ENCODE peak calls at places on chromosomes 1 and 21, in ten cellular contexts. J is T-helper 1 cell; R is stimulated activated CD4-positive, alpha-beta T cell treated with anti-CD3 and anti-CD28 coated beads, Interleukin-12 subunit alpha, Interleukin-12 subunit beta, amount 100 ng/mL, for 4 hours; W is D341Med; E is stomach; H is left colon; K is stimulated activated CD8-positive, alpha-beta memory T cell treated with anti-CD3 and anti-CD28 coated beads, Interleukin-15, amount 100 ng/mL, for 24 hours; C is choroid plexus epithelial cell; M is heart left ventricle; Q is Kasumi-1. Z is an unnamed sample.

GRCh38 chr1:53431244-53431643 is 28.0 kb upstream of the DMRTB1 start:
- DNase-seq in Q (no peak), M (no peak), J (no peak), E (no peak), H (no peak), W (no peak), K (no peak), C (no peak), R (no peak), Z (no peak)

GRCh38 chr21:33261635-33262034 is 4.5 kb upstream of the IL10RB start:
- DNase-seq in Q (peak; percentile 91), H (no peak), M (no peak), C (peak; percentile 78), W (no peak), R (no peak), E (no peak), K (no peak), J (no peak), Z (no peak)

GRCh38 chr1:37824001-37824400 is 16.0 kb upstream of the YRDC start:
- DNase-seq in M (no peak), C (no peak), R (no peak), Q (no peak), W (no peak), E (no peak), J (no peak), H (no peak), K (no peak), Z (no peak)

GRCh38 chr1:24657781-24658180 is 14.7 kb downstream of the SRRM1 start:
- DNase-seq in H (no peak), M (no peak), C (no peak), Q (no peak), E (no peak), R (no peak), J (no peak), K (no peak), W (no peak), Z (no peak)

GRCh38 chr1:161805399-161806197 is 39.5 kb downstream of the ATF6 start:
- DNase-seq in Q (no peak), W (no peak), K (no peak), M (no peak), J (no peak), C (peak; percentile 35), E (no peak), H (no peak), R (no peak), Z (no peak)

GRCh38 chr1:7407547-7407895 is 363.6 kb upstream of the VAMP3 start:
- DNase-seq in E (no peak), R (no peak), H (no peak), C (no peak), K (no peak), J (no peak), Q (no peak), M (no peak), W (peak; percentile 9), Z (peak; percentile 1)

GRCh38 chr21:43018519-43018918 is 44.2 kb downstream of the PKNOX1 start:
- DNase-seq in W (no peak), K (no peak), Q (no peak), J (no peak), R (no peak), C (no peak), M (no peak), E (no peak), H (no peak), Z (no peak)

GRCh38 chr21:41167348-41168342 is at the start of gene BACE2:
- DNase-seq in C (peak; percentile 63), H (peak; percentile 85), Q (peak; percentile 43), W (peak; percentile 78), K (no peak), J (no peak), E (peak; percentile 86), M (peak; percentile 87), R (peak; percentile 42), Z (peak; percentile 60)

GRCh38 chr1:232037774-232038388 is 411.3 kb downstream of the DISC1 start:
- DNase-seq in J (no peak), M (no peak), C (no peak), R (no peak), W (no peak), E (no peak), Q (no peak), H (no peak), K (no peak), Z (no peak)

GRCh38 chr1:2452583-2453315 is 23.3 kb upstream of the PLCH2 start:
- DNase-seq in C (no peak), E (no peak), R (no peak), M (no peak), W (peak; percentile 80), H (no peak), Q (no peak), J (no peak), K (no peak), Z (no peak)

GRCh38 chr1:17919525-17920439 is 164.6 kb downstream of the ACTL8 start:
- DNase-seq in K (no peak), C (peak; percentile 71), Q (peak; percentile 22), M (no peak), H (no peak), R (no peak), W (peak; percentile 41), E (peak; percentile 26), J (no peak), Z (no peak)